ENCODE peak calls at places on chromosomes 7 and 10, in ten cellular contexts. One of them, this sample, is unnamed.

GRCh38 chr10:72503241-72503640 is 122.6 kb downstream of the MICU1 start:
- DNase-seq in CD4-positive, alpha-beta T cell: no peak
- DNase-seq in OCI-LY7: no peak
- DNase-seq in astrocyte: peak
- DNase-seq in HCT116: no peak
- DNase-seq in heart left ventricle: no peak
- DNase-seq in GM20000: no peak
- DNase-seq in retinal pigment epithelial cell: no peak
- DNase-seq in CD8-positive, alpha-beta T cell: no peak
- DNase-seq in DND-41: no peak
- DNase-seq in this sample: no peak

GRCh38 chr7:3884543-3884942 is 583.5 kb downstream of the SDK1 start:
- DNase-seq in GM20000: no peak
- DNase-seq in heart left ventricle: no peak
- DNase-seq in astrocyte: no peak
- DNase-seq in HCT116: no peak
- DNase-seq in CD8-positive, alpha-beta T cell: no peak
- DNase-seq in DND-41: no peak
- DNase-seq in OCI-LY7: no peak
- DNase-seq in retinal pigment epithelial cell: no peak
- DNase-seq in CD4-positive, alpha-beta T cell: no peak
- DNase-seq in this sample: no peak

GRCh38 chr7:16647435-16647960 is 1.5 kb downstream of the BZW2 start:
- DNase-seq in DND-41: no peak
- DNase-seq in HCT116: no peak
- DNase-seq in GM20000: no peak
- DNase-seq in CD4-positive, alpha-beta T cell: no peak
- DNase-seq in retinal pigment epithelial cell: no peak
- DNase-seq in astrocyte: peak
- DNase-seq in heart left ventricle: no peak
- DNase-seq in CD8-positive, alpha-beta T cell: no peak
- DNase-seq in OCI-LY7: peak
- DNase-seq in this sample: no peak

GRCh38 chr7:65371468-65371867 is 2.2 kb upstream of the ZNF92 start:
- DNase-seq in HCT116: no peak
- DNase-seq in CD4-positive, alpha-beta T cell: no peak
- DNase-seq in GM20000: no peak
- DNase-seq in retinal pigment epithelial cell: peak
- DNase-seq in astrocyte: no peak
- DNase-seq in OCI-LY7: no peak
- DNase-seq in DND-41: no peak
- DNase-seq in CD8-positive, alpha-beta T cell: no peak
- DNase-seq in heart left ventricle: no peak
- DNase-seq in this sample: no peak

GRCh38 chr7:125563964-125564529 is 634.4 kb upstream of the POT1 start:
- DNase-seq in astrocyte: no peak
- DNase-seq in retinal pigment epithelial cell: no peak
- DNase-seq in DND-41: no peak
- DNase-seq in HCT116: no peak
- DNase-seq in OCI-LY7: no peak
- DNase-seq in heart left ventricle: no peak
- DNase-seq in CD4-positive, alpha-beta T cell: no peak
- DNase-seq in GM20000: no peak
- DNase-seq in CD8-positive, alpha-beta T cell: no peak
- DNase-seq in this sample: no peak

GRCh38 chr7:26603631-26604030 is 260.8 kb downstream of the SKAP2 start:
- DNase-seq in CD4-positive, alpha-beta T cell: no peak
- DNase-seq in retinal pigment epithelial cell: no peak
- DNase-seq in heart left ventricle: no peak
- DNase-seq in HCT116: peak
- DNase-seq in CD8-positive, alpha-beta T cell: no peak
- DNase-seq in OCI-LY7: no peak
- DNase-seq in GM20000: no peak
- DNase-seq in astrocyte: no peak
- DNase-seq in DND-41: no peak
- DNase-seq in this sample: no peak

GRCh38 chr10:3886191-3886590 is 101.2 kb upstream of the KLF6 start:
- DNase-seq in retinal pigment epithelial cell: no peak
- DNase-seq in CD4-positive, alpha-beta T cell: no peak
- DNase-seq in GM20000: no peak
- DNase-seq in heart left ventricle: peak
- DNase-seq in DND-41: no peak
- DNase-seq in CD8-positive, alpha-beta T cell: no peak
- DNase-seq in astrocyte: peak
- DNase-seq in HCT116: no peak
- DNase-seq in OCI-LY7: no peak
- DNase-seq in this sample: no peak

GRCh38 chr7:26937956-26938623 is 73.7 kb upstream of the SKAP2 start:
- DNase-seq in retinal pigment epithelial cell: no peak
- DNase-seq in HCT116: no peak
- DNase-seq in astrocyte: no peak
- DNase-seq in DND-41: no peak
- DNase-seq in heart left ventricle: no peak
- DNase-seq in GM20000: no peak
- DNase-seq in CD8-positive, alpha-beta T cell: no peak
- DNase-seq in CD4-positive, alpha-beta T cell: no peak
- DNase-seq in OCI-LY7: no peak
- DNase-seq in this sample: no peak

GRCh38 chr10:101238732-101239105 is 9.5 kb upstream of the LBX1 start:
- DNase-seq in retinal pigment epithelial cell: no peak
- DNase-seq in heart left ventricle: no peak
- DNase-seq in HCT116: peak
- DNase-seq in DND-41: no peak
- DNase-seq in CD4-positive, alpha-beta T cell: no peak
- DNase-seq in astrocyte: no peak
- DNase-seq in GM20000: no peak
- DNase-seq in CD8-positive, alpha-beta T cell: no peak
- DNase-seq in OCI-LY7: peak
- DNase-seq in this sample: peak
- TF ChIP-seq CTCF in retinal pigment epithelial cell: peak
- TF ChIP-seq CTCF in heart left ventricle: no peak
- TF ChIP-seq CTCF in HCT116: peak
- TF ChIP-seq CTCF in DND-41: no peak
- TF ChIP-seq CTCF in CD4-positive, alpha-beta T cell: peak
- TF ChIP-seq CTCF in astrocyte: peak
- TF ChIP-seq CTCF in GM20000: peak
- TF ChIP-seq CTCF in CD8-positive, alpha-beta T cell: peak
- TF ChIP-seq CTCF in OCI-LY7: peak
- TF ChIP-seq CTCF in this sample: peak

GRCh38 chr10:103711351-103711994 is 143.9 kb downstream of the SH3PXD2A start:
- DNase-seq in heart left ventricle: no peak
- DNase-seq in OCI-LY7: no peak
- DNase-seq in GM20000: no peak
- DNase-seq in DND-41: no peak
- DNase-seq in astrocyte: no peak
- DNase-seq in CD4-positive, alpha-beta T cell: no peak
- DNase-seq in retinal pigment epithelial cell: no peak
- DNase-seq in HCT116: no peak
- DNase-seq in CD8-positive, alpha-beta T cell: no peak
- DNase-seq in this sample: no peak
- TF ChIP-seq CTCF in heart left ventricle: no peak
- TF ChIP-seq CTCF in OCI-LY7: peak
- TF ChIP-seq CTCF in GM20000: no peak
- TF ChIP-seq CTCF in DND-41: no peak
- TF ChIP-seq CTCF in astrocyte: no peak
- TF ChIP-seq CTCF in CD4-positive, alpha-beta T cell: no peak
- TF ChIP-seq CTCF in retinal pigment epithelial cell: peak
- TF ChIP-seq CTCF in HCT116: peak
- TF ChIP-seq CTCF in CD8-positive, alpha-beta T cell: no peak
- TF ChIP-seq CTCF in this sample: peak

GRCh38 chr7:46363688-46364087 is 442.6 kb upstream of the IGFBP3 start:
- DNase-seq in astrocyte: no peak
- DNase-seq in CD4-positive, alpha-beta T cell: no peak
- DNase-seq in retinal pigment epithelial cell: no peak
- DNase-seq in CD8-positive, alpha-beta T cell: no peak
- DNase-seq in DND-41: no peak
- DNase-seq in OCI-LY7: no peak
- DNase-seq in HCT116: no peak
- DNase-seq in heart left ventricle: no peak
- DNase-seq in GM20000: no peak
- DNase-seq in this sample: no peak
- TF ChIP-seq CTCF in astrocyte: peak
- TF ChIP-seq CTCF in CD4-positive, alpha-beta T cell: no peak
- TF ChIP-seq CTCF in retinal pigment epithelial cell: peak
- TF ChIP-seq CTCF in CD8-positive, alpha-beta T cell: no peak
- TF ChIP-seq CTCF in DND-41: no peak
- TF ChIP-seq CTCF in OCI-LY7: no peak
- TF ChIP-seq CTCF in HCT116: no peak
- TF ChIP-seq CTCF in heart left ventricle: no peak
- TF ChIP-seq CTCF in GM20000: no peak
- TF ChIP-seq CTCF in this sample: peak

DNA sequence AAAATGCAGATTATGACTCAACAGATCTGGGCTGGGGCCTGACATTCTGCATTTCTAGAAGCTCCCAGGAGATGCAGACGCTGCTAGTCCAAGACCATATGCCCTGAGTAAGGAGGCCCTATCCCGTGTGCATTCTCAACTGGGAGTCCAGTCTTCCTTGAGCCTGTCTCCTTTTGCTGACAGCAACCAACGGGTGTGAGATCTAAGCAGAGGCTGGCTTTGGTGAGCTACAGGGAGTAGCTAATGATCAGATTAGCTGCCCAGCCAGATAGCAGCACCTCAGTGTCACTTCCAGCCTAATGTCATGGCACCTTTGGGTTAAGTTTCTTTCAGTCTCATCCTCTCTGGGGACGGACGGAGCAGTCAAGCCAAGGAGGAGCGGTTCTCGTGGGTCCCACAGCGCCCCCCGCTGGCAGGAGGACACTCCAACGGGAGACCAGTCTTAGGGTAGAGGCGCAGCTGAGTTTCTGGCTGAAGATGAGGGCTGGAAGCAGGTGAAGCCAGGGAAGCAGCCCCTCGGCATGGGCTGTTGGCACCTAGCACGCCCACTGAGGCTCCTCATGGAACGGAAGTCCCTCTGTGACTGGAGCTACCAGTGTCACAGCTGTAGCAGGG is 154.0 kb downstream of the CCDC3 start:
- DNase-seq in CD8-positive, alpha-beta T cell: no peak
- DNase-seq in DND-41: peak
- DNase-seq in CD4-positive, alpha-beta T cell: no peak
- DNase-seq in HCT116: peak
- DNase-seq in astrocyte: no peak
- DNase-seq in OCI-LY7: peak
- DNase-seq in retinal pigment epithelial cell: no peak
- DNase-seq in GM20000: no peak
- DNase-seq in heart left ventricle: no peak
- DNase-seq in this sample: peak
- TF ChIP-seq CTCF in CD8-positive, alpha-beta T cell: no peak
- TF ChIP-seq CTCF in DND-41: peak
- TF ChIP-seq CTCF in CD4-positive, alpha-beta T cell: no peak
- TF ChIP-seq CTCF in HCT116: peak
- TF ChIP-seq CTCF in astrocyte: no peak
- TF ChIP-seq CTCF in OCI-LY7: peak
- TF ChIP-seq CTCF in retinal pigment epithelial cell: peak
- TF ChIP-seq CTCF in GM20000: peak
- TF ChIP-seq CTCF in heart left ventricle: no peak
- TF ChIP-seq CTCF in this sample: peak

GRCh38 chr10:14879055-14879800 is 562 bp downstream of the SUV39H2 start:
- DNase-seq in CD4-positive, alpha-beta T cell: peak
- DNase-seq in OCI-LY7: peak
- DNase-seq in GM20000: no peak
- DNase-seq in retinal pigment epithelial cell: no peak
- DNase-seq in CD8-positive, alpha-beta T cell: peak
- DNase-seq in astrocyte: peak
- DNase-seq in DND-41: peak
- DNase-seq in heart left ventricle: no peak
- DNase-seq in HCT116: no peak
- DNase-seq in this sample: no peak

GRCh38 chr10:14880201-14880600 is 1.5 kb downstream of the SUV39H2 start:
- DNase-seq in GM20000: no peak
- DNase-seq in astrocyte: no peak
- DNase-seq in heart left ventricle: no peak
- DNase-seq in HCT116: no peak
- DNase-seq in retinal pigment epithelial cell: no peak
- DNase-seq in OCI-LY7: no peak
- DNase-seq in DND-41: no peak
- DNase-seq in CD8-positive, alpha-beta T cell: no peak
- DNase-seq in CD4-positive, alpha-beta T cell: no peak
- DNase-seq in this sample: no peak

GRCh38 chr10:14879801-14880193 is 1.1 kb downstream of the SUV39H2 start:
- DNase-seq in DND-41: no peak
- DNase-seq in astrocyte: no peak
- DNase-seq in CD8-positive, alpha-beta T cell: no peak
- DNase-seq in GM20000: peak
- DNase-seq in OCI-LY7: peak
- DNase-seq in heart left ventricle: no peak
- DNase-seq in retinal pigment epithelial cell: no peak
- DNase-seq in CD4-positive, alpha-beta T cell: no peak
- DNase-seq in HCT116: no peak
- DNase-seq in this sample: no peak

GRCh38 chr10:14876764-14877163 is 1.9 kb upstream of the SUV39H2 start:
- DNase-seq in heart left ventricle: peak
- DNase-seq in OCI-LY7: no peak
- DNase-seq in astrocyte: no peak
- DNase-seq in DND-41: no peak
- DNase-seq in HCT116: no peak
- DNase-seq in CD8-positive, alpha-beta T cell: no peak
- DNase-seq in CD4-positive, alpha-beta T cell: no peak
- DNase-seq in GM20000: no peak
- DNase-seq in retinal pigment epithelial cell: no peak
- DNase-seq in this sample: no peak

GRCh38 chr10:14878266-14879054 is at the start of gene SUV39H2:
- DNase-seq in DND-41: peak
- DNase-seq in CD8-positive, alpha-beta T cell: peak
- DNase-seq in astrocyte: peak
- DNase-seq in heart left ventricle: peak
- DNase-seq in retinal pigment epithelial cell: peak
- DNase-seq in CD4-positive, alpha-beta T cell: peak
- DNase-seq in OCI-LY7: peak
- DNase-seq in HCT116: peak
- DNase-seq in GM20000: peak
- DNase-seq in this sample: peak
- TF ChIP-seq CTCF in DND-41: no peak
- TF ChIP-seq CTCF in CD8-positive, alpha-beta T cell: no peak
- TF ChIP-seq CTCF in astrocyte: no peak
- TF ChIP-seq CTCF in heart left ventricle: peak
- TF ChIP-seq CTCF in retinal pigment epithelial cell: no peak
- TF ChIP-seq CTCF in CD4-positive, alpha-beta T cell: no peak
- TF ChIP-seq CTCF in OCI-LY7: no peak
- TF ChIP-seq CTCF in HCT116: no peak
- TF ChIP-seq CTCF in GM20000: no peak
- TF ChIP-seq CTCF in this sample: no peak